ENCODE peak calls at places on chromosomes 7 and 10, in five cellular contexts. L, Y, H, E and W are unnamed samples.

GRCh38 chr10:132889556-132889955 is 52.8 kb downstream of the CFAP46 start:
- DNase-seq in Y (no peak), E (peak), H (no peak), L (no peak), W (peak)

GRCh38 chr7:81299272-81299671 is 380.4 kb upstream of the SEMA3C start:
- DNase-seq in H (no peak), Y (no peak), L (no peak), E (no peak), W (no peak)

GRCh38 chr7:85033263-85033662 is 153.6 kb downstream of the SEMA3D start:
- DNase-seq in H (no peak), Y (peak), L (no peak), E (no peak), W (no peak)

GRCh38 chr7:110283056-110283455 is 807.9 kb upstream of the LRRN3 start:
- DNase-seq in Y (no peak), L (no peak), H (no peak), E (no peak), W (no peak)

GRCh38 chr10:117257701-117258100 is 16.8 kb downstream of the SLC18A2 start:
- DNase-seq in L (no peak), E (no peak), H (no peak), Y (no peak), W (no peak)

GRCh38 chr10:26438534-26439269 is 561 bp downstream of the APBB1IP start:
- DNase-seq in H (no peak), Y (peak), L (no peak), E (peak), W (peak)

GRCh38 chr7:2715341-2716231 is 27.6 kb downstream of the AMZ1 start:
- DNase-seq in H (no peak), E (no peak), L (no peak), Y (no peak), W (no peak)

GRCh38 chr7:1558841-1559625 is 3.0 kb upstream of the TMEM184A start:
- DNase-seq in H (no peak), Y (no peak), E (peak), L (no peak), W (no peak)

GRCh38 chr7:1567893-1568292 is 1.9 kb downstream of the PSMG3 start:
- DNase-seq in L (no peak), E (no peak), Y (no peak), H (no peak), W (no peak)

GRCh38 chr7:91082038-91082437 is 182.2 kb upstream of the FZD1 start:
- DNase-seq in Y (no peak), E (no peak), L (no peak), H (no peak), W (no peak)

GRCh38 chr10:87066178-87066577 is 28.5 kb downstream of the GLUD1 start:
- DNase-seq in H (no peak), Y (no peak), E (no peak), L (no peak), W (no peak)

DNA sequence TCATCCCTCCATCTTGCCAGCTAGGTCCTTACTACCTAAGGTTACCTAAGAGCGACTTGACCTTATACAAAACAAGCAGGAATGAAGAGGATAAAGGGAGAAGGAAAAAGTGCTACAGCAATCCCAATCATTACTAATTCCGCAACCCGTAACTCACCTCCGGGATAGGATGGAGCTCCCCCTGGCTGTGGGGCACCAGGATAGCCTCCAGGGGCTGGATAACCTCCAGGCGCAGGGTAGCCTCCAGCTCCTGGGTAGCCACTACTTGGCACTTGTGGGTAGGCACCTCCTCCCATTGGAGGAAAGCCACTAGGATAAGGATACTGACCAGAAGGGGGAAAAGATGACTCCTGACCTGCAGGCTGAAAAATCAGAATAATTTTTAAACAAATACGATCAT is 15.8 kb downstream of the ANXA7 start:
- DNase-seq in Y (peak), L (no peak), H (no peak), E (no peak), W (no peak)
- TF ChIP-seq CTCF in Y (peak), L (peak), H (peak), E (no peak), W (no peak)

GRCh38 chr10:97640868-97641811 is 669 bp downstream of the PI4K2A start:
- DNase-seq in Y (peak), L (no peak), E (peak), H (peak), W (no peak)
- TF ChIP-seq CTCF in Y (no peak), L (no peak), E (no peak), H (no peak), W (no peak)

DNA sequence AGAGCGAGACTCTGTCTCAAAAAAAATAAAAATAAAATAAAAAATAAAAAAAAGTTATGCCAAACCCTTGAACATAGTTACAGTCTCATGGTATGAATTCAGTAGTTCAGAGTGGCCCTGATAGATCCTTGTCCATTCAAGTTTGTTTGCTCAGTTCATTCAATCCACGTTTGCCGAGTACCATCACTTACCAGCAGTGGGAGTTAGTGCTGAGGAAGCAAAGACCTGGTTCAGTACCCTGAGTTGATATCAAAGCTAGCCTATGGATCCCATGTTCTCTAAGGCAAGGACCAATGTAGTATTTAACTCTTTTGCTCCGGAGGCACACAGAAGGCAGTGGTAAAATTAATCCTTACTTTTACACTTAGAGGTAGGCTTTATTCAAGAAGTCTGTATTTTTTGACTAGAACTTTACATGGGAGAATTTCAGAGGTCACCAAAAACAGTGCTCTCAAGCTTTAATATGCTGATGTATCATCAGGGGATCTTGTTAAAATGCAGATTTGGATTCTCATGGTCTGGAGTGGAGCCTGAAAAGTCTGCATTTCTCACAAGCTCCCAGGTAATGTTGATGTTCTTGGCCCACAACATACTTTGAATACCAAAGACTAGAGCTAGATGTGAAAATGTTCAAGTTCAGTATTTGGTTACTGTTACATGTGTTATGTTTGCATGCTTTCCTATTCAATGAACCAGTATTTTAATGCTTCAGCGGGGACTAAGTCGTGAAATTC is 38.1 kb upstream of the HBP1 start:
- DNase-seq in Y (peak), H (no peak), L (no peak), E (no peak), W (no peak)
- TF ChIP-seq CTCF in Y (peak), H (no peak), L (no peak), E (no peak), W (no peak)

GRCh38 chr10:120181154-120181553 is 275.9 kb upstream of the PLPP4 start:
- DNase-seq in E (no peak), Y (no peak), H (no peak), L (no peak), W (no peak)
- TF ChIP-seq CTCF in E (no peak), Y (peak), H (no peak), L (no peak), W (no peak)

DNA sequence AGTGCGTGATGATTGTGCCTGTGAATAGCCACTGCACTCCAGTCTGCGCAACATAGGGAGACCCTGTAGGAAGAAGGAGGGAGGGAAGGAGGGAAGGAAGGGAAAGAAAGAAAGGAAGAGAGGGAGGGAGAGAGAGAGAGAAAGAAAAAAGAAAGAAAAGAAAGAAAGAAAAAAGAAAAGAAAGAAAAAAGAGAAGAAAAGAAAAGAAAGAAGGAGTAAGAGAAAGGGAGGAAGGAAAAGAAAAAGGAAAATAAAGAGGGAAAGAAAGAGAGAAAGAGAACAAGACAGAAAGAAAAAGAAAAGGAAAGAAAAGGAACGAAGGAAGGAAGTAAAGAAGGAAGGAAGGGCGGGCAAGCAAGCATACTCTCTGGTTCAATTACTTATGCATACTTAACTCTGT is 112.9 kb upstream of the ANK3 start:
- DNase-seq in H (no peak), Y (no peak), L (no peak), E (no peak), W (no peak)
- TF ChIP-seq CTCF in H (no peak), Y (no peak), L (no peak), E (no peak), W (no peak)

GRCh38 chr10:125375210-125375609 is 214.8 kb upstream of the CTBP2 start:
- DNase-seq in Y (no peak), H (no peak), L (no peak), E (no peak), W (no peak)
- TF ChIP-seq CTCF in Y (no peak), H (no peak), L (no peak), E (no peak), W (no peak)

GRCh38 chr7:127940365-127941160 is 90.7 kb downstream of the LRRC4 start:
- DNase-seq in H (no peak), L (no peak), Y (no peak), E (no peak), W (no peak)
- TF ChIP-seq CTCF in H (no peak), L (no peak), Y (no peak), E (no peak), W (no peak)

DNA sequence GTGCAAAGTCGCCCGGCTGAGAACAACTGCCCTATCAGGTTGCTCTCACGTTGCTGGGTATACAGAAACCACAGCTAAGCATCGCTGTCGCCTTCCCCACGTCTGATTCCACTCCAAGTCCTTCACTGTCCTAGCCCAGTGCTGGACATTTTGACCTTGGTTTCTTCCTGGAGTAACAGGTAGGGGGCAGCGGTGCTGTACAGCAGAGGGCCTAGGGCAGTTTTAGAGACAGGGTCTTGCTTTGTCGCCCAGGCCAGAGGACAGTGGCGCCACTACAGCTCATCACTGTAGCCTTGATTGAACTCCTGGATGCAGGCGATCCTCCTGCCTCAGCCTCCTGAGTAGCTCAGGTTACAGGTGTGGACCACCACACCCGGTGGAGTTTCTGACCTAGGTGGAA is 2.6 kb downstream of the CLDN15 start:
- DNase-seq in H (no peak), Y (peak), L (no peak), E (no peak), W (no peak)
- TF ChIP-seq CTCF in H (peak), Y (peak), L (peak), E (no peak), W (no peak)

DNA sequence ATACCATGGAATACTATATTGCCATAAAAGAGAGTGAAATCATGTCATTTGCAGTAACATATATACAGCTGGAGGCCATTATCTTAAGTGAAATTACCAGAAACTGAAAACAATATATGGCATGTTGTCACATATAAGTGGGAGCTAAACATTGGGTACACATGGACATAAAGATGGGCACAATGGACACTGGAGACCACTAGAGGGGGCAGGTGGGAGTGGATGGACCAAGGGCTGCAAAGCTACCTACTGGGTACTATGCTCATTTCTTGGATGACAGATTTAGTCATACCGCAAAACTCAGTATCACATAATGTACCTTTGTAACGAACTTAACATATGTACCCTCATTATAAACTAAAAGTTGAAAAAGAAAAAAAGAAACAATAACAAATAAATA is 1167.6 kb downstream of the NXPH1 start:
- DNase-seq in H (no peak), L (no peak), Y (peak), E (no peak), W (no peak)
- TF ChIP-seq CTCF in H (peak), L (no peak), Y (peak), E (no peak), W (no peak)

GRCh38 chr10:114485695-114486400 is 81.5 kb upstream of the AFAP1L2 start:
- DNase-seq in L (no peak), H (no peak), E (no peak), Y (no peak), W (no peak)

GRCh38 chr10:114483575-114483974 is 79.3 kb upstream of the AFAP1L2 start:
- DNase-seq in E (peak), Y (no peak), H (no peak), L (no peak), W (no peak)

GRCh38 chr10:114487815-114488536 is 83.7 kb upstream of the AFAP1L2 start:
- DNase-seq in E (no peak), Y (no peak), L (no peak), H (no peak), W (no peak)

GRCh38 chr10:114489521-114490310 is 85.4 kb upstream of the AFAP1L2 start:
- DNase-seq in Y (peak), H (no peak), L (no peak), E (no peak), W (no peak)

GRCh38 chr10:114486938-114487814 is 82.9 kb upstream of the AFAP1L2 start:
- DNase-seq in E (no peak), L (no peak), Y (no peak), H (no peak), W (no peak)
- TF ChIP-seq CTCF in E (no peak), L (no peak), Y (peak), H (peak), W (no peak)